ENCODE peak calls at places on chromosomes 13 and 19, in four cellular contexts. M is CD4-positive, alpha-beta memory T cell; E is uterus; O is tibial nerve. T is an unnamed sample. For H3K4me1, the result is how much of the 10 kb centered on the place peaks cover.

GRCh38 chr19:3622224-3622623 is 4.4 kb downstream of the CACTIN start:
- DNase-seq in M (no peak), E (no peak), O (no peak), T (no peak)

GRCh38 chr13:49821216-49821820 is 28.8 kb upstream of the KPNA3 start:
- DNase-seq in E (no peak), O (no peak), M (no peak), T (no peak)

GRCh38 chr13:28560612-28561011 is 65.7 kb upstream of the FLT1 start:
- DNase-seq in M (no peak), O (no peak), E (no peak), T (no peak)

GRCh38 chr13:39201075-39201630 is 162.9 kb downstream of the NHLRC3 start:
- DNase-seq in M (no peak), O (no peak), E (no peak), T (no peak)

GRCh38 chr13:23505007-23505406 is 65.2 kb upstream of the TNFRSF19 start:
- DNase-seq in M (no peak), E (no peak), O (no peak), T (no peak)

GRCh38 chr13:31756346-31756745 is 17.0 kb downstream of the RXFP2 start:
- DNase-seq in O (no peak), E (peak), M (no peak), T (no peak)

GRCh38 chr13:101618440-101619187 is 166.1 kb downstream of the ITGBL1 start:
- DNase-seq in M (peak), E (no peak), O (no peak), T (peak)

GRCh38 chr13:75153834-75154233 is 328.1 kb downstream of the TBC1D4 start:
- DNase-seq in O (no peak), E (no peak), M (no peak), T (no peak)

GRCh38 chr13:83150616-83151307 is 731.5 kb downstream of the SLITRK1 start:
- DNase-seq in M (no peak), O (no peak), E (no peak), T (no peak)

GRCh38 chr13:92187378-92187989 is 789.1 kb downstream of the GPC5 start:
- DNase-seq in M (peak), E (no peak), O (peak), T (peak)

GRCh38 chr19:6743714-6744380 is 4.4 kb downstream of the TRIP10 start:
- DNase-seq in M (no peak), O (no peak), E (no peak), T (no peak)

GRCh38 chr13:31044658-31045620 is 112.5 kb downstream of the TEX26 start:
- DNase-seq in O (no peak), M (peak), E (no peak), T (peak)

GRCh38 chr13:33186851-33187250 is 98.7 kb downstream of the STARD13 start:
- DNase-seq in O (no peak), E (no peak), M (no peak), T (peak)

GRCh38 chr13:33189470-33189869 is 96.1 kb downstream of the STARD13 start:
- DNase-seq in O (no peak), E (no peak), M (no peak), T (no peak)

GRCh38 chr13:33191425-33192221 is 93.9 kb downstream of the STARD13 start:
- DNase-seq in O (no peak), M (no peak), E (no peak), T (no peak)

GRCh38 chr13:33185853-33186252 is 99.7 kb downstream of the STARD13 start:
- DNase-seq in M (no peak), O (no peak), E (no peak), T (no peak)

GRCh38 chr13:33188093-33188882 is 97.3 kb downstream of the STARD13 start:
- DNase-seq in O (no peak), M (no peak), E (no peak), T (no peak)
- H3K4me1 ChIP-seq in O (under half), M (under half), E (under half), T (under half)

DNA sequence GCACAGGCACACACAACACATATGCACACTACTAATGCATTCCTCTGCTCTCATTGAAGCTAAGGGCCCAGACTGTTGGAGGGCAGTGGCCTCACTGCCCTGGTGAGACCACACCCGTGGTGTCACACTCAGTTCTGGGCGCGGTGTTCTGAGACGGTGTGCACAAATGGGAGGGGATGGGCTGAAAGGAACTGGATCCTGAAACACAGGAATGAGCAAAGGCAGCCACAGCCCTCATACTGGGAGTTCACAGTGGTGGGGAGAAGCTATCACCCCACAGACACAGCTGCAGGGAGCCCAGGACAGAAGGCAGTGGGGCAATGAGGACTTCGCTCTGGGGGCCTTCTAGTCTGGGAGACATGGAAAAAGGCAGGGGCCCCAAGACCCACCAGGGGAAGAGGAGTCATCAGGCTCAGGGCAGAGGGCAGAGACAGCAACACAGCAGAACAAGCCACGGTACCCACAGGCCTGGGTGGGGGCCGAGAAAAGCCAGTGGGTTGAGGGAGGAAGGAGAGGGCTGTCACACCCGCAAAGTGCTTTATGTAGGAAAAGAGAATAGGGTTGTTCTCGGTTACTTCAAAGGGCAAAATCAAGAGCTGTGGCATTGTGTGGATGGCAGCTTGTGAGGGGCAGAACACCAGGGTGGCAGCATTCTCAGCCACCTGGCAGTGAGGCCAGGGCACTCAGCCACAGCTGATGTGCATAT is 75.4 kb upstream of the GPR183 start:
- DNase-seq in E (no peak), M (peak), O (no peak), T (peak)
- H3K4me1 ChIP-seq in E (under half), M (half or more), O (under half), T (under half)

DNA sequence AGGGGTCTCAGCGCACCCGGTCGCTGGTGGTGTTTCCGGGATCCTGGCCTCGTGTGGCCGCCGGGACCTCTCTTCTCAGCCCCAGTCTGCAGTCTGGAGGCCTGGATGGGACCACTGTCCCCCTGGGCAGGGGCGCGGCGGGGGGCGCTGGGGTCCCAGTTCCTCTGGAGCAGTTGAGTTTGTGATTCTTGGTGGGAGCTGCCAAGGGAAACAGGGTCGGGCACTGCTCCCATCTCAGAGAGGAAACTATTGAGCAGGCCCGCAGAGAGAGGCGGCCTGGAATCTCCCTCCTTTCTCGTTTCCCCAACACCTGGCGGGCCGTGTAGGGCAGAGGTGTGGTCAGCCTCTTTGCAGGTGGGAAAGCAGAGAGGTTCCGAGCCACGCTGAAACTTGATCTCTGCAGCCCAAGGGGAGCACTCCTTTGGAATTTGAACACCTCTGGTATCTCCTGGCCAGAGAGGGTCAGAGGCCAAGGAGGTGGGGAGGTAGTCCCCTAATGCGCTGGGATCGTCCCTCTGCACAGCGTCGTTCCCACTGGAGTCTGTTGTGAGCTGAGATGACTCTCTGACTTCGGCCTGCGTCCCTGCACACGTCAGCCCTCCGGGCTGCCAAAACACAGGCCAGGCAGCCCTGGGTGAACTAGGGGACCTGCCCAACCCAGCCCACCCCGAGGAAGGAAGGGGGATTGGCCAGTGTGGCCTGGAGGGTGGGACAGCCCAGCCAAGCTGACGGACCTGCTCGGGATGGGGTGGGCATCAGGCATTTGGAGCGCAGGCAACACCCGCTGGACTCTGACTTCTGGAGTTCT is 769 bp downstream of the PLEKHF1 start:
- DNase-seq in E (peak), M (no peak), O (no peak), T (peak)
- H3K4me1 ChIP-seq in E (under half), M (under half), O (half or more), T (under half)

DNA sequence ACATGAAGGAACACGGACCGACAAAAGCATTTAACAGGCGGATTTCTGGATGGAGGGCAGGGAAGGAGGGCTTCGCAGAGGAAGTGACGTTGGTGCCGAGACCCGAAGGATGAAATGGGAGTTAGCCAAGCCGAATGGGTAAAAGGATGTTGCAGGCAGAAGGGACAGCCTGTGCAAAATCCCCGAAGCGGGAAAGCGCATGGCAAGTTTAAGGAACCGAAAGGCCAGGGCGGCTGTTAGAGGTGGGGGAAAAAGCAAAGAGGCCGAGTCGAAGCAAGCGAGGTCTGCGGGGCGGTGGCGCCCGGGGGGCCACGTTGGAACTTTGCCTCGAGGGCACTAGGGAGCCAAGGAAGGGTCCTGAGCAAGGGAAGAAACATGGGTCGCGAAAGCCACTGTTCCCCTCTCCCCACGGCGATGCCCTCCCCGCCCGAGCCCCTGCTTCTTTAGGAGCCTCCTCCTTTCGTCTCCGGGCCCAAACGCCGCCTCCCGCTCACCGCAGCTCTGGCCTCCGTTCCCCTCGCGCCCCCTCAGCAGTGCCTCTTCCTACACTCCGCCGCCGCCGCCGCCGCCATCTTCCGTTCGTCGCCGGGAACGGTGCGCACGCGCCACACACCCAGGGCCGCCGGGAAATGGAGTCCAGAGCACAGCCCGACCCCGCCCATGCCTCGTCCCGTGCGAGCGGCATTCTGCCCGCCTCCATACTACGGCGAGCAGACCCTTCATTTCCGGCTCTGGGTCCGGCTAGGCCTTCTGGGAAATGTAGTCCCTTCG is at the start of gene SYMPK:
- DNase-seq in E (peak), O (peak), M (peak), T (peak)
- H3K4me1 ChIP-seq in E (under half), O (under half), M (under half), T (under half)

GRCh38 chr13:94196426-94196825 is 283.1 kb downstream of the DCT start:
- DNase-seq in O (no peak), E (no peak), M (no peak), T (no peak)
- H3K4me1 ChIP-seq in O (under half), E (under half), M (under half), T (under half)

DNA sequence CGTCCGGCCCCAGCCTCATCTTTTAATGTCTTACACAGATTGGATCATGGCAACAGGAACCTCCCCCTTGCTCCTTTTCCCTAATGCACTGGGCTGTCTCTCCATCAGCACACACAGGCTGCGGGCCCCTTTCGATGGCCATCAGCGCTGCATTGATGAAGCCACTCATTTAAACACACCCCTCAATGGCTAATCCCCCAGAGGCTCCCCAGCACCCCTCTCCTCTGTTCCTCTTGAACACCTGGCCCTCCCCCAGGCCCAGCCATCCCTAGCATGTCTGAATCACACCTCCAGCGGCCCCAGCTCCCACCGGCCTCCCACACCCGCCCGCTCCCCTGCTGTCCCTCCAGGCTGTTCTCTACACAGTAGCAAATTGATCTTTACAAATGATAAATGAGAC is 7.1 kb downstream of the RPL28 start:
- DNase-seq in E (no peak), O (no peak), M (no peak), T (no peak)
- H3K4me1 ChIP-seq in E (under half), O (under half), M (under half), T (under half)

T was measured in small intestine.